ENCODE peak calls at places on chromosomes 5 and 9, in five cellular contexts. Q is PC-9; W is right lobe of liver; S is CD8-positive, alpha-beta T cell; G is DND-41. D is an unnamed sample. For H3K4me1, the result is how much of the 10 kb centered on the place peaks cover.

GRCh38 chr9:126690431-126691051 is 76.8 kb downstream of the LMX1B start:
- DNase-seq in S (peak), W (peak), Q (no peak), G (peak), D (peak)

GRCh38 chr5:95727764-95728191 is 3.4 kb upstream of the RHOBTB3 start:
- DNase-seq in G (no peak), Q (peak), S (no peak), W (no peak), D (no peak)

GRCh38 chr9:123617952-123618678 is 262.1 kb downstream of the CRB2 start:
- DNase-seq in Q (no peak), W (no peak), G (no peak), S (no peak), D (no peak)

GRCh38 chr5:176172246-176172645 is 66.0 kb upstream of the SIMC1 start:
- DNase-seq in S (no peak), G (no peak), W (no peak), Q (no peak), D (no peak)

GRCh38 chr9:6239694-6240093 is 24.1 kb downstream of the IL33 start:
- DNase-seq in G (no peak), S (no peak), W (no peak), Q (no peak), D (no peak)

GRCh38 chr9:70222354-70222753 is 36.4 kb upstream of the SMC5 start:
- DNase-seq in G (no peak), W (no peak), S (no peak), Q (no peak), D (no peak)

GRCh38 chr5:179603308-179603707 is 20.2 kb downstream of the HNRNPH1 start:
- DNase-seq in Q (no peak), W (no peak), G (no peak), S (no peak), D (no peak)

GRCh38 chr5:180977852-180978251 is 10.8 kb upstream of the BTNL3 start:
- DNase-seq in W (no peak), Q (no peak), S (no peak), G (no peak), D (no peak)

GRCh38 chr9:89083626-89084025 is 92.4 kb downstream of the S1PR3 start:
- DNase-seq in S (no peak), W (no peak), Q (no peak), G (no peak), D (no peak)

GRCh38 chr9:15018238-15018637 is 108.0 kb upstream of the FREM1 start:
- DNase-seq in W (no peak), S (no peak), Q (no peak), G (no peak), D (no peak)

GRCh38 chr9:116673375-116673774 is 13.7 kb upstream of the TRIM32 start:
- DNase-seq in Q (no peak), G (no peak), W (no peak), S (no peak), D (no peak)

GRCh38 chr5:160850439-160850838 is 1.6 kb downstream of the ATP10B start:
- DNase-seq in G (no peak), S (no peak), Q (no peak), W (no peak), D (no peak)

GRCh38 chr5:61578858-61579503 is 246.9 kb downstream of the ZSWIM6 start:
- DNase-seq in Q (no peak), S (no peak), W (no peak), G (no peak), D (no peak)

GRCh38 chr9:18394847-18395355 is 79.1 kb upstream of the ADAMTSL1 start:
- DNase-seq in W (no peak), G (no peak), S (no peak), Q (no peak), D (no peak)

GRCh38 chr9:99023831-99024230 is 80.1 kb downstream of the COL15A1 start:
- DNase-seq in S (no peak), Q (no peak), G (peak), W (no peak), D (peak)

GRCh38 chr9:70678153-70678552 is 263.7 kb upstream of the KLF9 start:
- DNase-seq in S (no peak), Q (no peak), W (no peak), G (no peak), D (no peak)

GRCh38 chr9:76895186-76895585 is 10.7 kb downstream of the PRUNE2 start:
- DNase-seq in W (no peak), S (no peak), Q (no peak), G (no peak), D (no peak)

GRCh38 chr9:18474778-18475177 is 825 bp downstream of the ADAMTSL1 start:
- DNase-seq in G (no peak), W (no peak), Q (no peak), S (no peak), D (no peak)

GRCh38 chr5:55234171-55234700 is 828 bp upstream of the CCNO start:
- DNase-seq in Q (peak), G (no peak), W (no peak), S (no peak), D (no peak)

GRCh38 chr5:147234825-147235635 is at the start of gene STK32A:
- DNase-seq in S (no peak), W (no peak), G (no peak), Q (no peak), D (peak)

GRCh38 chr5:154157483-154158378 is 32.8 kb upstream of the GALNT10 start:
- DNase-seq in W (no peak), Q (no peak), G (peak), S (no peak), D (no peak)

GRCh38 chr5:74630387-74631087 is 10.0 kb downstream of the ENC1 start:
- DNase-seq in S (peak), Q (peak), W (no peak), G (no peak), D (no peak)

GRCh38 chr9:2132484-2133082 is 117.4 kb downstream of the SMARCA2 start:
- DNase-seq in S (no peak), G (no peak), W (no peak), Q (no peak), D (no peak)

GRCh38 chr5:157456301-157456700 is 3.7 kb upstream of the NIPAL4 start:
- DNase-seq in S (no peak), W (no peak), G (no peak), Q (no peak), D (no peak)

GRCh38 chr9:35395076-35395675 is 94.7 kb upstream of the RUSC2 start:
- DNase-seq in S (no peak), G (no peak), W (no peak), Q (no peak), D (no peak)

GRCh38 chr5:125398466-125398865 is 652.0 kb upstream of the ZNF608 start:
- DNase-seq in Q (no peak), W (no peak), S (no peak), G (no peak), D (no peak)

GRCh38 chr5:139744471-139745120 is 51.0 kb upstream of the PSD2 start:
- DNase-seq in S (no peak), G (no peak), Q (no peak), W (no peak), D (no peak)

GRCh38 chr5:154107010-154107409 is 68.2 kb downstream of the MFAP3 start:
- DNase-seq in W (no peak), Q (no peak), G (no peak), S (no peak), D (no peak)

DNA sequence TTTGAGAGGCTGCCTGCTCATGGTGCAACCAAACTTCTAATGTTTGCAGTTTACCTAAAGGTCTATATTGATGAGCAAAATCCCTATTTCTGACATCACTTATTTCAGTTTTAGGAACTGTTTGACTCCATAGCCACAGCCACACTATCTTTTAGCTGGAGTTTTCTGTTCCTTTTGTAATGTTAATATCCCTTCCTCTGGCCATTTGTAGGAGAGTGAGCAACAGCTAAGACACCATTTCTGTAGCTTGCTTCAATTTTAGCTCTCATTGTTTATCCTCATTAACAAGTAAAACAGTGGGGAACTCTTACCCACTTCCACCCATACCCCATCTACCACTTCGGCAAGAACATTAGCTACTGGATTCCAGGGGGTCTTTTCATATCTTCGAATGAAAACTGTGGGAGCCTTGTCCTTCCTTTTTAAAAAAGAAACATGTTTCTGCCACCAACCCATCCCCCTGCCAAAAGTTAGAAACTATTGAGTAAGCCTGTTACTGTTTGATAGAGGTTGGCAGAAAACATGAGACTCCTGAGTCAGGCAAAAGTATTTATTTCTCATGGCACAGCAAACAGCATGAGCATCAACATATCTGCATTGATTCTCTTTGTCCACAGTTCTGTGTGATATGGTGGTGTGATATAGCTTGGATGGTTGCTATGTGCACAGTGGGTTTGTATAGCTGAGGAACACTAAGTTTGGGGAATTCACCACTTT is 174.1 kb downstream of the MEF2C start:
- DNase-seq in S (no peak), G (no peak), W (no peak), Q (no peak), D (no peak)
- H3K4me3 ChIP-seq in S (no peak), G (no peak), W (no peak), Q (no peak), D (no peak)

DNA sequence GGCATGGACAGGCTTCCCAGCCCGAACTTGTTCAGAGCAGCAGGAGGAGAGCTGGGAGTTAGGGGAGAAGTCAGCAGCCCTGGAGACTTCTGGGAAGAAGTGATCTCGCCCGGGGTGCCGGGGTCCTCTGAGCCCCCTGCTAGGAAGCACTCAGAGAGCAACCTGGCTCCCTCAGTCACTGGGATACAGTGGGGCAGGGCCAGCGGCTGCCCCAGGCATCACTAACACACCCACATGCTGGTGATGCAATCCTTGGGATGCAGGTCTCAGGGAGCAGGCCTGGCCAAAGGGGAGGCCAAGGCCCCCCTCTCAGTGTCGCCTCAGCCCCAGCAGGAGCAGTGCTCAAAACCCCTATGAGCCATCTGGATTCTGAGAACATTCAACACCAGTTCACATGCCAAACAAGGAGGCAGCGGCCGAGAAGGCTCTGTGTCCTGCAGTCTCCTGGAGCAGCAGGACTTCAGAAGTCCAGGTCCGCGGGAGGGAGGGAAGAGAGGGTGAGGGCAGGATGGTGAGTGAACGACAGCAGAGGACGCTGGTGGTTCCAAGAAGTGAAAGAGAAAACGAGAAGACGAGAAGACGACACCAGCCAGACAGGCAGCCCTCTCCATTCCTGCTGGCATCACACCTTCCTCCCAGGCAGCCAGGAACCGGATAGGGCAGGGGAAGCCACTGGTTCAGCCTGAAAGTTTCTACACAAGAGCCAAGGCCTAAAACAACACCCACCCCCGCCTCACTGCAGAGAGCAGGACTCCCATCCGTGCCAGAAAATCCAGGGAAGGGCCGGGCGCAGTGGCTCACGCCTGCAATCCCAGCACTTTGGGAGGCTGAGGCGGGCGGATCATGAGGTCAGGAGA is 2.3 kb downstream of the PNPLA7 start:
- DNase-seq in W (no peak), G (no peak), S (no peak), Q (no peak), D (no peak)
- H3K4me1 ChIP-seq in W (under half), G (under half), S (under half), Q (under half), D (under half)

DNA sequence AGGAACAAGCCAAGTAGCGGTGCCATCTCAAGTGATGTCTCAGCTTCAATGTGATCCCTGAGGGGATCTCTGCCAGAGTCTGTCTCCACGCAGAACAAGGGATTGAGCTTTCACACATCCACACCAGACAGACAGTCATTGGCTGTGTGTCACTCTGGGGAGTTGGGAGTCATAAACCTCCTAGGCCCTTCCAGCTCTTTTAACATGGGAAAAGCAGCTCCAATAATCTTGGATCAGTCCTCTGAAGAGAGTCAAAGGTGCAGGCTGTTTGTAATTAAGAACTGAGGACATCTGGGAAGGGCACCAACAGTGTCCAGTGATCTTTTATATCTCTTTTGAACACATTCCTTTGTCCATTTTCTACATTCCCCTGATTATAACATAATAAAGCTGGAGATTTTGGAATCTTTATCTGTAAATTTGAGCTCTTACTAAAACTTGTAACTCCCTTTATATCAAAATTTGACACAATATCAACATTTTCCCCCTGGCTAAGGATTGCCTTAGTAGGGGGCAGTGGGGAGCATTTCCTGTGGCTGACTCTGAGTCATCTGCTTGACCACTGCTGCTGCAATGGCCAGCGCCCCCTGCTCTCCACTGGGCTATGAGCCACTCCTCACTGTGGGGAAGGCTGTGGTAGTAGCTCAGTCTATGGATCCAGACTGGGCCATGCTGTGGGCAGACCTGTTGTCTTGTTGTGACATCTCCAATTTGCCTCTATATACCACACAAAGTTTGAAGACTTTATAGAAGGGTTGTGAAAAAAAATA is 284.4 kb downstream of the OSTF1 start:
- DNase-seq in Q (no peak), G (no peak), W (no peak), S (no peak), D (no peak)
- TF ChIP-seq CTCF in Q (no peak), G (no peak), W (no peak), S (no peak), D (no peak)

GRCh38 chr9:78858266-78858665 is 561.3 kb downstream of the PSAT1 start:
- DNase-seq in W (no peak), G (no peak), S (no peak), Q (no peak), D (no peak)

GRCh38 chr9:78856781-78857180 is 559.9 kb downstream of the PSAT1 start:
- DNase-seq in Q (no peak), G (no peak), W (no peak), S (no peak), D (no peak)

GRCh38 chr9:78860806-78861475 is 564.0 kb downstream of the PSAT1 start:
- DNase-seq in G (no peak), W (no peak), Q (no peak), S (no peak), D (no peak)

GRCh38 chr9:78857371-78858225 is 560.7 kb downstream of the PSAT1 start:
- DNase-seq in S (no peak), G (no peak), Q (no peak), W (no peak), D (no peak)

DNA sequence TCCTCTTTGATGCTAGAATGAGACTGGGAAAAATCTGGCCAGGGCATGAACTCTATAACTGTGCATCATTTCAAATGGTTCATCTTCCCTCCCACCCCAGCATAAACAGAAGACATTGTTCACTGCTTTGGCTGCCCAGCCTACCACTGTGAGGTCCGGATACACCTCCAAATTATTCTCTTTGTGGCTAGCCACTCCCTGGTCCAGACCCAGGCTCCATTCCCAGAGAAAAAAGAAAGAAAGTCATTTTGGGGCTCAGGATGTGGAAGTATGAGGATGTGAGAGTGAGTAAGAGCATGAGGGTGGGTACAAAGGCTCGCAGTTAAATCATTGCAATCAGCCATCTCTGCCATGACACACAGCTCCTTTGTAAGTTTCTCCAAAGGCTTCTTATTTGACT is 559.2 kb downstream of the PSAT1 start:
- DNase-seq in G (no peak), W (no peak), S (no peak), Q (no peak), D (no peak)
- H3K4me3 ChIP-seq in G (no peak), W (no peak), S (no peak), Q (no peak), D (no peak)

DNA sequence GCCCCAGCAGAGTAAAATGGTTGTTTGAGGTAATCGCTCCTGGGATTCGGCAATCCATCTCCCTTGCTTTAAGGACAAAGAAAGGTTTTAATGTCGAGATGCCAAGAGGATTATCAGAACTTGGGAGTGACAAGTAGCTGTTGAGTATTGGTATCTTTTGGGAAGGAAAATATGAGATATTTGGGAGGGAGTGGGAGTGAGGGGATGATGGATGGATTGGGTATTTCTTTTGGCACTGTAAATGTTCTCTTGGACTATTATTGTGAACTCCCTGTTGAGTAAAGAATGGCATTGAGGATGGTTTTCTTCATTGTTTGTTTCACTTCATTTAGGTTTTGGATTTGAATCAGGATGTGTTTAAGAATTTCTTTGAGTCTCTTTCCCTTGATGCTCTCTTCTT is 86.1 kb downstream of the PIP5K1B start:
- DNase-seq in G (no peak), Q (no peak), W (no peak), S (no peak), D (no peak)
- H3K4me1 ChIP-seq in G (under half), Q (under half), W (under half), S (under half), D (under half)

D was measured in psoas muscle.